ENCODE peak calls at places on chromosomes 2 and 18, in ten cellular contexts. One of them, this sample, is unnamed. For H3K4me1, the result is how much of the 10 kb centered on the place peaks cover.

GRCh38 chr2:229887441-229887840 is 34.4 kb downstream of the TRIP12 start:
- DNase-seq in thoracic aorta: no peak
- DNase-seq in kidney: no peak
- DNase-seq in heart left ventricle: no peak
- DNase-seq in psoas muscle: no peak
- DNase-seq in tibial artery: no peak
- DNase-seq in cardiac muscle cell: no peak
- DNase-seq in colonic mucosa: no peak
- DNase-seq in PC-9: no peak
- DNase-seq in GM23338: no peak
- DNase-seq in this sample: no peak

GRCh38 chr2:180231015-180231414 is 223.9 kb upstream of the CWC22 start:
- DNase-seq in thoracic aorta: no peak
- DNase-seq in kidney: no peak
- DNase-seq in heart left ventricle: no peak
- DNase-seq in psoas muscle: no peak
- DNase-seq in tibial artery: no peak
- DNase-seq in cardiac muscle cell: peak
- DNase-seq in colonic mucosa: no peak
- DNase-seq in PC-9: no peak
- DNase-seq in GM23338: no peak
- DNase-seq in this sample: no peak

GRCh38 chr2:59182249-59182648 is 941.1 kb upstream of the FANCL start:
- DNase-seq in thoracic aorta: no peak
- DNase-seq in kidney: no peak
- DNase-seq in heart left ventricle: no peak
- DNase-seq in psoas muscle: no peak
- DNase-seq in tibial artery: no peak
- DNase-seq in cardiac muscle cell: peak
- DNase-seq in colonic mucosa: no peak
- DNase-seq in PC-9: no peak
- DNase-seq in GM23338: peak
- DNase-seq in this sample: no peak

GRCh38 chr2:10926191-10926830 is 14.6 kb downstream of the KCNF1 start:
- DNase-seq in thoracic aorta: no peak
- DNase-seq in kidney: no peak
- DNase-seq in heart left ventricle: no peak
- DNase-seq in psoas muscle: no peak
- DNase-seq in tibial artery: no peak
- DNase-seq in cardiac muscle cell: no peak
- DNase-seq in colonic mucosa: no peak
- DNase-seq in PC-9: no peak
- DNase-seq in GM23338: no peak
- DNase-seq in this sample: no peak

GRCh38 chr18:5975111-5975622 is 79.8 kb upstream of the TMEM200C start:
- DNase-seq in thoracic aorta: no peak
- DNase-seq in kidney: no peak
- DNase-seq in heart left ventricle: no peak
- DNase-seq in psoas muscle: no peak
- DNase-seq in tibial artery: no peak
- DNase-seq in cardiac muscle cell: no peak
- DNase-seq in colonic mucosa: no peak
- DNase-seq in PC-9: no peak
- DNase-seq in GM23338: no peak
- DNase-seq in this sample: no peak

GRCh38 chr2:26384183-26384582 is 17.5 kb upstream of the DRC1 start:
- DNase-seq in thoracic aorta: no peak
- DNase-seq in kidney: no peak
- DNase-seq in heart left ventricle: no peak
- DNase-seq in psoas muscle: no peak
- DNase-seq in tibial artery: no peak
- DNase-seq in cardiac muscle cell: no peak
- DNase-seq in colonic mucosa: no peak
- DNase-seq in PC-9: no peak
- DNase-seq in GM23338: no peak
- DNase-seq in this sample: no peak

GRCh38 chr2:39631715-39632114 is 34.0 kb upstream of the TMEM178A start:
- DNase-seq in thoracic aorta: no peak
- DNase-seq in kidney: no peak
- DNase-seq in heart left ventricle: peak
- DNase-seq in psoas muscle: no peak
- DNase-seq in tibial artery: no peak
- DNase-seq in cardiac muscle cell: no peak
- DNase-seq in colonic mucosa: no peak
- DNase-seq in PC-9: peak
- DNase-seq in GM23338: no peak
- DNase-seq in this sample: no peak

GRCh38 chr2:11161747-11162146 is 6.5 kb downstream of the SLC66A3 start:
- DNase-seq in thoracic aorta: no peak
- DNase-seq in kidney: no peak
- DNase-seq in heart left ventricle: no peak
- DNase-seq in psoas muscle: no peak
- DNase-seq in tibial artery: no peak
- DNase-seq in cardiac muscle cell: no peak
- DNase-seq in colonic mucosa: no peak
- DNase-seq in PC-9: no peak
- DNase-seq in GM23338: no peak
- DNase-seq in this sample: no peak

GRCh38 chr2:164810843-164811242 is 30.8 kb downstream of the COBLL1 start:
- DNase-seq in thoracic aorta: no peak
- DNase-seq in kidney: no peak
- DNase-seq in heart left ventricle: no peak
- DNase-seq in psoas muscle: no peak
- DNase-seq in tibial artery: no peak
- DNase-seq in cardiac muscle cell: no peak
- DNase-seq in colonic mucosa: no peak
- DNase-seq in PC-9: no peak
- DNase-seq in GM23338: no peak
- DNase-seq in this sample: no peak

GRCh38 chr2:200077210-200077650 is 121.8 kb downstream of the MAIP1 start:
- DNase-seq in thoracic aorta: no peak
- DNase-seq in kidney: no peak
- DNase-seq in heart left ventricle: no peak
- DNase-seq in psoas muscle: no peak
- DNase-seq in tibial artery: no peak
- DNase-seq in cardiac muscle cell: no peak
- DNase-seq in colonic mucosa: no peak
- DNase-seq in PC-9: peak
- DNase-seq in GM23338: no peak
- DNase-seq in this sample: no peak

GRCh38 chr2:52536929-52537460 is 1230.6 kb upstream of the CHAC2 start:
- DNase-seq in thoracic aorta: no peak
- DNase-seq in kidney: no peak
- DNase-seq in heart left ventricle: no peak
- DNase-seq in psoas muscle: no peak
- DNase-seq in tibial artery: no peak
- DNase-seq in cardiac muscle cell: no peak
- DNase-seq in colonic mucosa: no peak
- DNase-seq in PC-9: no peak
- DNase-seq in GM23338: no peak
- DNase-seq in this sample: no peak

GRCh38 chr2:52539026-52539964 is 1228.3 kb upstream of the CHAC2 start:
- DNase-seq in thoracic aorta: no peak
- DNase-seq in kidney: no peak
- DNase-seq in heart left ventricle: no peak
- DNase-seq in psoas muscle: no peak
- DNase-seq in tibial artery: no peak
- DNase-seq in cardiac muscle cell: no peak
- DNase-seq in colonic mucosa: no peak
- DNase-seq in PC-9: no peak
- DNase-seq in GM23338: no peak
- DNase-seq in this sample: no peak

GRCh38 chr2:52537588-52537987 is 1230.0 kb upstream of the CHAC2 start:
- DNase-seq in thoracic aorta: no peak
- DNase-seq in kidney: no peak
- DNase-seq in heart left ventricle: no peak
- DNase-seq in psoas muscle: no peak
- DNase-seq in tibial artery: no peak
- DNase-seq in cardiac muscle cell: no peak
- DNase-seq in colonic mucosa: no peak
- DNase-seq in PC-9: no peak
- DNase-seq in GM23338: no peak
- DNase-seq in this sample: no peak

DNA sequence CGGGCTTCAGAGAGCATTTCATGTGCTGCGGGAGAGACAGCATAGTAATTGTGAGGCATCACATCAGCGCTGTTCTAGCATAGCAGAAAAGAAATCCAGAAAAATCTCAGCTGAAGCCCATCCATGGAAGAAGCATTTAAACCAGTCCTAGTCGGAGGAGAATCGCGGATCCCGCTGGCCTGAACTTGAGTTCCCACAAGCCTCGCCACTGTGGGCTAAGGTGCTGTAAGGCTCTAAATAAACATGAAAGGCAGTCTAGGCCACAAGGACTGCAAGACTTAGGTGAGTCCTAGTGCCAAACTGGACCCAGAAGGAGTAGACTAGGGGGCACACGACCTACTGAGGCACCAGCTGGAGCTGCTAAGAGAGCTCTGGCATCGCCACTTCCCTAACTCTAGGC is 1225.3 kb upstream of the CHAC2 start:
- DNase-seq in thoracic aorta: no peak
- DNase-seq in kidney: peak
- DNase-seq in heart left ventricle: no peak
- DNase-seq in psoas muscle: no peak
- DNase-seq in tibial artery: no peak
- DNase-seq in cardiac muscle cell: no peak
- DNase-seq in colonic mucosa: no peak
- DNase-seq in PC-9: no peak
- DNase-seq in GM23338: no peak
- DNase-seq in this sample: no peak
- TF ChIP-seq CTCF in thoracic aorta: no peak
- TF ChIP-seq CTCF in kidney: no peak
- TF ChIP-seq CTCF in heart left ventricle: no peak
- TF ChIP-seq CTCF in psoas muscle: no peak
- TF ChIP-seq CTCF in tibial artery: no peak
- TF ChIP-seq CTCF in cardiac muscle cell: no peak
- TF ChIP-seq CTCF in colonic mucosa: no peak
- TF ChIP-seq CTCF in PC-9: no peak
- TF ChIP-seq CTCF in GM23338: no peak
- TF ChIP-seq CTCF in this sample: no peak

DNA sequence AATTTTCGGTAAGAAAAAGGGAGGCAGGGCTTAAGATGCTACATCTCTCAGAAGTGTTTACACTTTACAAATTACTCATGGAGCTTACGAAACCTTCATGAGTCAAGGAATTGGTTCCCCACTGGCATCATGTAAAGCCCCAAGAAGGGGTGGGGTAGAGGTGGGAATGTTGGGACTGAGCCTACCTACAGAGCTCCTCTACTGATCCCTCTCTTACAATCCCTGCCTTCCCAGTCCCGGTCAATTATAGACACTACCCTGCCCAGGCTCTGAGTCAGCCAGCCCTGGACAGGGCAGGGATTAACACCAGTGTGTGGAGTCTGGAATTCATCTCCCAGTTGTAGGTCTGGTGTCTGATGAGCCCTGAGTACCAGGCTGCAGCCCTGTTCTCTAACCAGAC is 248.9 kb downstream of the PAX3 start:
- DNase-seq in thoracic aorta: no peak
- DNase-seq in kidney: no peak
- DNase-seq in heart left ventricle: no peak
- DNase-seq in psoas muscle: no peak
- DNase-seq in tibial artery: no peak
- DNase-seq in cardiac muscle cell: no peak
- DNase-seq in colonic mucosa: no peak
- DNase-seq in PC-9: no peak
- DNase-seq in GM23338: no peak
- DNase-seq in this sample: no peak
- H3K4me3 ChIP-seq in thoracic aorta: no peak
- H3K4me3 ChIP-seq in kidney: no peak
- H3K4me3 ChIP-seq in heart left ventricle: no peak
- H3K4me3 ChIP-seq in psoas muscle: no peak
- H3K4me3 ChIP-seq in tibial artery: no peak
- H3K4me3 ChIP-seq in cardiac muscle cell: no peak
- H3K4me3 ChIP-seq in colonic mucosa: no peak
- H3K4me3 ChIP-seq in PC-9: no peak
- H3K4me3 ChIP-seq in GM23338: no peak
- H3K4me3 ChIP-seq in this sample: no peak

GRCh38 chr2:74417763-74418162 is 3.7 kb downstream of the C2orf81 start:
- DNase-seq in thoracic aorta: no peak
- DNase-seq in kidney: no peak
- DNase-seq in heart left ventricle: no peak
- DNase-seq in psoas muscle: no peak
- DNase-seq in tibial artery: no peak
- DNase-seq in cardiac muscle cell: no peak
- DNase-seq in colonic mucosa: no peak
- DNase-seq in PC-9: no peak
- DNase-seq in GM23338: no peak
- DNase-seq in this sample: no peak
- H3K4me1 ChIP-seq in thoracic aorta: under half
- H3K4me1 ChIP-seq in kidney: under half
- H3K4me1 ChIP-seq in heart left ventricle: under half
- H3K4me1 ChIP-seq in psoas muscle: under half
- H3K4me1 ChIP-seq in tibial artery: under half
- H3K4me1 ChIP-seq in cardiac muscle cell: under half
- H3K4me1 ChIP-seq in colonic mucosa: under half
- H3K4me1 ChIP-seq in PC-9: under half
- H3K4me1 ChIP-seq in GM23338: under half
- H3K4me1 ChIP-seq in this sample: under half

GRCh38 chr2:67633212-67633856 is 236.2 kb downstream of the ETAA1 start:
- DNase-seq in thoracic aorta: no peak
- DNase-seq in kidney: no peak
- DNase-seq in heart left ventricle: no peak
- DNase-seq in psoas muscle: no peak
- DNase-seq in tibial artery: no peak
- DNase-seq in cardiac muscle cell: no peak
- DNase-seq in colonic mucosa: no peak
- DNase-seq in PC-9: no peak
- DNase-seq in GM23338: no peak
- DNase-seq in this sample: no peak
- TF ChIP-seq CTCF in thoracic aorta: no peak
- TF ChIP-seq CTCF in kidney: no peak
- TF ChIP-seq CTCF in heart left ventricle: no peak
- TF ChIP-seq CTCF in psoas muscle: no peak
- TF ChIP-seq CTCF in tibial artery: no peak
- TF ChIP-seq CTCF in cardiac muscle cell: no peak
- TF ChIP-seq CTCF in colonic mucosa: no peak
- TF ChIP-seq CTCF in PC-9: no peak
- TF ChIP-seq CTCF in GM23338: no peak
- TF ChIP-seq CTCF in this sample: no peak